ENCODE peak calls at places on chromosomes 3 and 15, in nine cellular contexts. S is CD4-positive, alpha-beta memory T cell; F is BE2C; V is CD8-positive, alpha-beta T cell; P is SK-N-SH; L is colonic mucosa; T is tibial nerve; M is lower lobe of right lung; G is tibial artery. R is an unnamed sample.
A peak's percentile ranks its signal among the peaks of the same experiment; 100 is the strongest.

GRCh38 chr15:97652700-97653167 is 307.8 kb upstream of the ARRDC4 start:
- DNase-seq in F (peak; percentile 11), M (no peak), L (no peak), P (peak; percentile 1), V (no peak), G (no peak), T (no peak), S (no peak), R (no peak)

GRCh38 chr15:66698318-66698961 is 3.6 kb upstream of the SMAD6 start:
- DNase-seq in F (peak; percentile 93), V (no peak), T (no peak), P (peak; percentile 81), M (peak; percentile 80), G (peak; percentile 82), S (no peak), L (peak; percentile 75), R (peak; percentile 80)

GRCh38 chr15:52010633-52011595 is 8.1 kb upstream of the MAPK6 start:
- DNase-seq in M (no peak), V (no peak), F (no peak), P (no peak), S (no peak), G (no peak), T (no peak), L (no peak), R (no peak)

GRCh38 chr3:158094235-158094916 is 11.8 kb downstream of the SHOX2 start:
- DNase-seq in G (no peak), P (no peak), L (no peak), M (no peak), T (no peak), F (no peak), V (no peak), S (no peak), R (no peak)

GRCh38 chr3:132543016-132543739 is 53.9 kb upstream of the ACKR4 start:
- DNase-seq in F (no peak), P (no peak), M (no peak), S (no peak), T (no peak), V (no peak), G (no peak), L (no peak), R (no peak)

GRCh38 chr15:52414936-52415335 is 113.7 kb downstream of the MYO5A start:
- DNase-seq in F (no peak), P (no peak), S (no peak), L (no peak), M (no peak), T (no peak), V (no peak), G (no peak), R (no peak)

GRCh38 chr3:80643421-80643820 is 875.6 kb upstream of the ROBO1 start:
- DNase-seq in P (no peak), G (no peak), L (no peak), S (no peak), T (no peak), V (no peak), M (no peak), F (no peak), R (no peak)

GRCh38 chr3:127716334-127716733 is 43.6 kb downstream of the ABTB1 start:
- DNase-seq in T (no peak), S (no peak), M (no peak), L (no peak), P (no peak), V (no peak), F (no peak), G (no peak), R (no peak)

GRCh38 chr15:31197497-31198414 is 96.2 kb upstream of the TRPM1 start:
- DNase-seq in T (no peak), S (peak; percentile 27), M (peak; percentile 76), P (peak; percentile 60), V (no peak), G (no peak), L (no peak), F (peak; percentile 64), R (no peak)

GRCh38 chr3:103195201-103195600 is 760.4 kb downstream of the ZPLD1 start:
- DNase-seq in S (no peak), L (no peak), M (no peak), T (no peak), F (no peak), P (no peak), G (no peak), V (no peak), R (no peak)

GRCh38 chr3:71254658-71255057 is 328.9 kb downstream of the FOXP1 start:
- DNase-seq in L (peak; percentile 54), P (no peak), S (no peak), M (no peak), T (no peak), F (no peak), G (no peak), V (no peak), R (no peak)

GRCh38 chr3:149395107-149396089 is 17.9 kb upstream of the TM4SF1 start:
- DNase-seq in F (peak; percentile 79), G (peak; percentile 77), T (no peak), S (no peak), P (no peak), V (no peak), M (no peak), L (peak; percentile 48), R (peak; percentile 69)

GRCh38 chr3:159733194-159733860 is 255.3 kb upstream of the IL12A start:
- DNase-seq in P (no peak), L (no peak), V (no peak), M (no peak), S (no peak), F (no peak), G (no peak), T (no peak), R (no peak)

GRCh38 chr3:141085331-141086047 is 34.3 kb downstream of the SPSB4 start:
- DNase-seq in V (no peak), G (no peak), T (no peak), P (no peak), S (no peak), F (no peak), L (no peak), M (no peak), R (no peak)

GRCh38 chr15:67066041-67067021 is 929 bp downstream of the SMAD3 start:
- DNase-seq in L (peak; percentile 47), G (no peak), T (no peak), M (no peak), S (peak; percentile 33), F (peak; percentile 41), P (peak; percentile 65), V (no peak), R (no peak)

GRCh38 chr3:48067271-48067670 is 51.1 kb upstream of the MAP4 start:
- DNase-seq in S (no peak), M (no peak), V (no peak), P (no peak), G (no peak), F (no peak), L (no peak), T (no peak), R (no peak)
- H3K36me3 ChIP-seq in S (no peaks in the 10 kb centered on the region), M (peaks cover 4% of the 10 kb centered on the region), V (no peaks in the 10 kb centered on the region), P (peaks cover 19% of the 10 kb centered on the region), G (no peaks in the 10 kb centered on the region), F (no peaks in the 10 kb centered on the region), L (no peaks in the 10 kb centered on the region), T (peaks cover 14% of the 10 kb centered on the region), R (peaks cover 3% of the 10 kb centered on the region)

DNA sequence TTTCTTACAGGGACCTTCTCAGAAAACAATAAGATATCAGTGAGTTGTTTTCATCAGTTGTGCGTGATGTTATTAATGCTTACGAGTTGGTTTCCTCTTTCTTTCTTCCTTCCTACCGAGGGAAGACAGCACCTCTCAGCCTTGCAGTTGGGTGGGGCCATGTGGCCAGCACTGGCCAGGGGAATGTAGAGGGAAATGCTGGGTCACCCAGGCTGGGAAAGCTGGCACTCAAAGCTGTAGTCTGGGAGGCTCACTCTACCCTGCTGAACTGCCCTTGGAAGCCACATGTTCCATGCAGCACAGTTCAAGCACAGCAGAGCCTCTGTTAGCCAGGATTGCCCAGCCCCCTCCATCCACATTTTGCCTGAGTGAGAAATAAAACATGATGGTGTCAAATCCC is 10.1 kb upstream of the CHCHD6 start:
- DNase-seq in P (no peak), T (no peak), V (no peak), F (no peak), L (no peak), S (no peak), M (no peak), G (no peak), R (no peak)
- H3K27me3 ChIP-seq in P (peaks cover 5% of the 10 kb centered on the region), T (peaks cover 6% of the 10 kb centered on the region), V (no peaks in the 10 kb centered on the region), F (no peaks in the 10 kb centered on the region), L (no peaks in the 10 kb centered on the region), S (no peaks in the 10 kb centered on the region), M (no peaks in the 10 kb centered on the region), G (peaks cover 11% of the 10 kb centered on the region), R (no peaks in the 10 kb centered on the region)

DNA sequence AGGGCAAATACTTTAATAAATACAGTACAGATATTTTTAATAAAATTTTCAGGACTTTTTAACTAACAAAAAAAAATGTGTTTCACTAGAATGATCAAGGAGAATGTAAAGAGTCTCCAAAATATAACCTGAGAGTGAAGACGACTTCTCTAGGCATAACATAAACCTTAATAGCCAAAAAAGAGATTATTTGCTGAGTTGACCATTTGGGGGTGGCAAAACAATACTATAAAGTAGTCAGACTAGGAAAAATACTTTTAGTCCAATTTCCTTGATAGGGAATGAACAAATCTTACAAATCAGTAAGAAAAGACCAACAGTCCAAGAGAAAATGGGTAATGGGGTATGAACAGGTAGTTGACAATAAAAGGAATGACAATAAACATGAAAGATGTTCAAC is 29.4 kb upstream of the GATM start:
- DNase-seq in F (no peak), V (no peak), P (no peak), G (no peak), S (no peak), M (no peak), T (no peak), L (no peak), R (no peak)
- H3K36me3 ChIP-seq in F (peaks cover 79% of the 10 kb centered on the region), V (peaks cover 23% of the 10 kb centered on the region), P (peaks cover 54% of the 10 kb centered on the region), G (peaks cover 66% of the 10 kb centered on the region), S (peaks cover 28% of the 10 kb centered on the region), M (peaks cover 78% of the 10 kb centered on the region), T (peaks cover 78% of the 10 kb centered on the region), L (no peaks in the 10 kb centered on the region), R (peaks cover 47% of the 10 kb centered on the region)

DNA sequence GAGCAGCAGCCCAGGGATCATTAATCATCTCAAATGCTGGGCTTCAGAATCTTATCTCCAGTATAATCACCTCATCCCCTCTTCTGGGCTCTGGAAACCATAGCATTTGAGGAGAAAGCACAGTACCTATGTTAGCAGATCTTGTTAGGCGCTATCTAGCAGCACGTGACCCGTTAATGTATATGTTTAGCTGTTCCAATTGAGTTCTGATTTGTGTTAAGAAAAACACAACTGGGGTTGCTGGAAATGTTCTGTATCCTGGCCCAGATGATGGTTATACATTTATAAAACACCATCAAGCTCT is 25.5 kb upstream of the DET1 start:
- DNase-seq in M (no peak), G (no peak), T (no peak), S (no peak), P (peak; percentile 77), L (no peak), V (no peak), F (peak; percentile 49), R (no peak)
- H3K27me3 ChIP-seq in M (peaks cover 3% of the 10 kb centered on the region), G (peaks cover 10% of the 10 kb centered on the region), T (no peaks in the 10 kb centered on the region), S (no peaks in the 10 kb centered on the region), P (no peaks in the 10 kb centered on the region), L (no peaks in the 10 kb centered on the region), V (no peaks in the 10 kb centered on the region), F (no peaks in the 10 kb centered on the region), R (no peaks in the 10 kb centered on the region)